ENCODE peak calls at places on chromosomes 2 and 18, in nine cellular contexts. B, S, I, U, W, R, Z, F and N are unnamed samples.

GRCh38 chr2:159795781-159796667 is 2.0 kb downstream of the CD302 start:
- DNase-seq in U (no peak), R (no peak), S (no peak), W (no peak), B (no peak), Z (no peak), F (no peak), I (no peak), N (no peak)

GRCh38 chr2:100654611-100655010 is 91.8 kb downstream of the PDCL3 start:
- DNase-seq in W (no peak), I (no peak), F (no peak), S (no peak), Z (no peak), B (no peak), R (no peak), U (no peak), N (no peak)

GRCh38 chr2:148651972-148652371 is 7.4 kb downstream of the EPC2 start:
- DNase-seq in W (no peak), S (no peak), Z (no peak), B (no peak), U (no peak), F (no peak), R (no peak), I (no peak), N (no peak)

GRCh38 chr18:67634631-67635338 is 118.3 kb upstream of the DSEL start:
- DNase-seq in F (no peak), R (no peak), S (no peak), B (no peak), W (no peak), Z (no peak), U (no peak), I (no peak), N (no peak)

GRCh38 chr2:105393373-105394055 is 5.3 kb downstream of the FHL2 start:
- DNase-seq in R (no peak), U (peak; percentile 74), B (no peak), F (no peak), S (peak; percentile 65), Z (no peak), W (no peak), I (no peak), N (no peak)

GRCh38 chr2:18169121-18169786 is 290.8 kb downstream of the KCNS3 start:
- DNase-seq in S (no peak), B (no peak), I (no peak), R (no peak), F (no peak), Z (peak; percentile 49), W (no peak), U (no peak), N (no peak)

GRCh38 chr2:64104944-64105343 is 39.3 kb downstream of the PELI1 start:
- DNase-seq in W (no peak), F (peak; percentile 6), S (no peak), I (no peak), Z (peak; percentile 15), B (no peak), U (no peak), R (no peak), N (no peak)

GRCh38 chr2:109185338-109185737 is 56.3 kb downstream of the SH3RF3 start:
- DNase-seq in U (peak; percentile 32), S (peak; percentile 74), R (no peak), W (no peak), I (no peak), F (peak; percentile 59), Z (no peak), B (no peak), N (peak; percentile 39)

GRCh38 chr2:241804326-241805276 is 4.4 kb upstream of the NEU4 start:
- DNase-seq in Z (peak; percentile 21), R (no peak), I (peak; percentile 61), F (peak; percentile 62), B (no peak), S (peak; percentile 24), W (no peak), U (peak; percentile 15), N (peak; percentile 75)

GRCh38 chr2:167438206-167438605 is 549.9 kb downstream of the XIRP2 start:
- DNase-seq in U (no peak), S (no peak), W (no peak), Z (peak; percentile 82), I (no peak), F (no peak), B (no peak), R (no peak), N (no peak)

GRCh38 chr2:64267699-64268098 is 123.5 kb upstream of the PELI1 start:
- DNase-seq in R (peak; percentile 19), U (no peak), W (no peak), B (no peak), I (no peak), Z (no peak), F (no peak), S (no peak), N (no peak)

GRCh38 chr2:133774675-133775005 is 206.4 kb upstream of the NCKAP5 start:
- DNase-seq in R (no peak), B (no peak), Z (no peak), I (no peak), U (no peak), F (no peak), W (peak; percentile 40), S (peak; percentile 34), N (no peak)

GRCh38 chr2:209473930-209474419 is 50.1 kb downstream of the MAP2 start:
- DNase-seq in U (no peak), Z (peak; percentile 94), B (no peak), I (no peak), F (no peak), R (no peak), W (no peak), S (no peak), N (no peak)

GRCh38 chr2:111930875-111931274 is 32.5 kb downstream of the MERTK start:
- DNase-seq in U (no peak), W (no peak), R (no peak), F (no peak), I (no peak), Z (peak; percentile 89), B (no peak), S (no peak), N (no peak)

GRCh38 chr18:39942702-39943101 is 2012.3 kb upstream of the PIK3C3 start:
- DNase-seq in I (no peak), B (no peak), R (no peak), S (no peak), W (no peak), U (no peak), F (no peak), Z (no peak), N (no peak)

GRCh38 chr2:3864943-3865664 is 161.7 kb downstream of the DCDC2C start:
- DNase-seq in R (no peak), S (no peak), F (no peak), U (no peak), I (no peak), Z (no peak), B (no peak), W (no peak), N (no peak)

DNA sequence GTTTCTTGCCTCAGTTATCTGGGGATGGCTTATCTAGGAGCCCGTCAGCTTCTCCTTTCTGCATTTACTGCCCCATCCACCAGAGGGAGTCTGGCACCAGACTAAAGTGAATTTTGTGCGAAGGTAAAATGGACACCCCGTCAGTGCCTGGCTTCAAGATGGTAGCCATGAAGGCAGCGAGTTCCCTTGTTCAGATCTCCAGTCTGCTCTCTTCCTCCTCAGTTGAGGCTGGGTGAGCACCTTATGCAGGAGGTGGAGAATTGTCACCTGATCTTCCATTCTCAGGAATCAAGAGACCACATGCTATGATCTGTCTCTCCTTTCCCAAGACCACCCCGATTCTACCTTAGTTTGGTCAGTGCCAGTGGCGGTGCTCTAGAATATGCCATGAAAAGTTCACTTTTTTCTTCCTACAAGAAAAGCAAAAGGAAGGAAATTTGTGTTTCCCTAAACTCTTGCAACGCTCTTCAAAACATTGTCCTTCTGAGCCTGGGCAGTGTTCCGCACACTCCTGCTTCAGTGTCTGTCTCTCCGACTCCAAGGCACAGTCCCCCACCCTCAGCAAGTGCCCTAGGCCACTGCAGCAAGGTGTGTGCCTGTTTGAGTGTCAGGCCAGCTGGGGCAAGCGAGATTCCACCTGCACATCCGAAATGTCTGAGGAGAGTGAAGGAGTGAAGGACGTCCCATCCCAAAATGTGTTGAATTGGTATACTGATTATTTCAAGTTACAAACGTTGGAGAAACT is 168.6 kb downstream of the SS18 start:
- DNase-seq in F (peak; percentile 20), S (no peak), W (peak; percentile 49), R (peak; percentile 39), U (no peak), Z (peak; percentile 60), I (no peak), B (no peak), N (no peak)
- TF ChIP-seq CTCF in F (peak; percentile 52), S (peak; percentile 37), W (no peak), R (peak; percentile 65), U (no peak), Z (peak; percentile 75), I (peak; percentile 48), B (peak; percentile 27), N (peak; percentile 48)

GRCh38 chr2:172600644-172601043 is 44.8 kb downstream of the PDK1 start:
- DNase-seq in F (no peak), R (no peak), Z (no peak), B (no peak), W (no peak), U (no peak), I (no peak), S (no peak), N (no peak)
- H3K36me3 ChIP-seq in F (peaks cover 12% of the 10 kb centered on the region), R (peaks cover 5% of the 10 kb centered on the region), Z (peaks cover 58% of the 10 kb centered on the region), B (peaks cover 32% of the 10 kb centered on the region), W (peaks cover 34% of the 10 kb centered on the region), U (no peaks in the 10 kb centered on the region), I (peaks cover 20% of the 10 kb centered on the region), S (no peaks in the 10 kb centered on the region), N (no peaks in the 10 kb centered on the region)

DNA sequence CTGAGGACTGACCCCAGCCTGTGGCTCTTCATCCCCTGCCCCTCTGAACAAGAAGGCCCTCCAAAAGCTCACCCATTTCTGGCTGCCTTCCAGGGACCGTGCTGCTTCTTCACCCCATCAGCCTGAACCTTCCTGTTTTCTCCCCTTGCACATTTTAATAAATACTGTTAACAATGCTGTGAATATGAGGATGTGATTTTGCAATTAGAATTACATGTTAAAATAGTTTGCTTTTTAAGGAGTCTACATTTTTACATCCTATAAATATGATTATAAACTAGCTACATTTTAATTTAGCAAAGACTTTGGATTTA is 4.0 kb downstream of the SNTG2 start:
- DNase-seq in B (no peak), Z (no peak), I (no peak), F (no peak), R (no peak), U (no peak), W (no peak), S (no peak), N (no peak)
- TF ChIP-seq CTCF in B (no peak), Z (no peak), I (no peak), F (no peak), R (no peak), U (no peak), W (no peak), S (no peak), N (no peak)

DNA sequence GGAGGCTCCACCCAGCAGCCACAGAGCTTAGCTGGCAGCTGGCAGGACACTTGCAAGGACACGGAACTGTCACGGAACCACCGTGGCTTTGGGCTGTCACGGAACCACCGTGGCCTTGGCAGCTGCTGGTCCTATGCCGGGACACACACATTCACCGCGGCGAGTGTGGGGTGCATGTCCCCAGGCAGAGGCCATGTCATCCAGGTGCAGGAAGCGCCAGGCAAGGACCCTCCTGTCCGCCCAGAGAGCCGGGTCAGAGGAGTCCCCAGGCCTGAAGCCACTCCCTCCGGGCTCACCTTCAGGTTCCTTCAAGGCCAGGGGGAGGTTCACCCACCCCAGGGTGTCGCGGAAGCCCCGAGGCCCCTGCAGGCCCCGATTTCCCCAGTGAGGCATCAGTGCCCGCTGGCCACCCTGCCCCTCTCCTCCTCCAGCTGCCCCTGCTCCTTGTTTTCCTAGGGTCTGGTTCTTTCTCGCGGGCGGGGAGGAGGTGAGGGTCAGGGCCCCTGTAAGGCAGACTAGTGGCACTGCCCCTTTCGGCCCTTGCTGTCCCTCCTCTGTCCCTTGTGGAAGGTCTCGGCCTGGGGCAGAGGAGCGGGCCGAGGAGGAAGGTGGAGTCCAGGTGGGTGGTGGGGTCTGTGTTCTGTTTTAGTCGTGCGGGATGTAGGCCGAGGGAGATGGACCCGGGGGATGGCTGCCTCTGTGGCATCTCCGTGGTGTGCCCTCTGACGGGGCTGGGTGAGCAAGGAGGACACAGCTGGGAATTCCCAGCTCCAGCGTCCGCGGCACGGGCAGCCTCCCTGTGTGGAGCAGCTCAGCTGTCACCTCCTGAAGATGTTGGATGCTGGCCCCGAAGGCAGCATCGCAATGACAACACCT is 60.6 kb downstream of the NFATC1 start:
- DNase-seq in R (no peak), U (no peak), I (no peak), Z (no peak), F (no peak), W (no peak), S (no peak), B (no peak), N (no peak)
- H3K36me3 ChIP-seq in R (no peaks in the 10 kb centered on the region), U (no peaks in the 10 kb centered on the region), I (peaks cover 26% of the 10 kb centered on the region), Z (no peaks in the 10 kb centered on the region), F (no peaks in the 10 kb centered on the region), W (peaks cover 65% of the 10 kb centered on the region), S (no peaks in the 10 kb centered on the region), B (peaks cover 46% of the 10 kb centered on the region), N (no peaks in the 10 kb centered on the region)